ENCODE peak calls at places on chromosomes 1 and 21, in five cellular contexts. One of them, this sample, is unnamed.

GRCh38 chr1:32997381-32997891 is 32.8 kb upstream of the RNF19B start:
- DNase-seq in lower lobe of right lung: no peak
- DNase-seq in cardiac muscle cell: no peak
- DNase-seq in nephron progenitor cell: no peak
- DNase-seq in AG10803: peak; percentile 84
- DNase-seq in this sample: no peak

GRCh38 chr1:213947200-213947775 is 40.5 kb upstream of the PROX1 start:
- DNase-seq in lower lobe of right lung: no peak
- DNase-seq in cardiac muscle cell: no peak
- DNase-seq in nephron progenitor cell: no peak
- DNase-seq in AG10803: no peak
- DNase-seq in this sample: no peak

GRCh38 chr1:156832434-156832833 is 15.8 kb upstream of the SH2D2A start:
- DNase-seq in lower lobe of right lung: no peak
- DNase-seq in cardiac muscle cell: no peak
- DNase-seq in nephron progenitor cell: no peak
- DNase-seq in AG10803: no peak
- DNase-seq in this sample: no peak

GRCh38 chr1:174815036-174815435 is 184.7 kb upstream of the CACYBP start:
- DNase-seq in lower lobe of right lung: no peak
- DNase-seq in cardiac muscle cell: no peak
- DNase-seq in nephron progenitor cell: no peak
- DNase-seq in AG10803: peak; percentile 33
- DNase-seq in this sample: no peak

GRCh38 chr1:114330451-114330983 is 176.8 kb upstream of the SYT6 start:
- DNase-seq in lower lobe of right lung: no peak
- DNase-seq in cardiac muscle cell: no peak
- DNase-seq in nephron progenitor cell: no peak
- DNase-seq in AG10803: no peak
- DNase-seq in this sample: no peak

GRCh38 chr21:41888749-41889376 is 9.7 kb upstream of the PRDM15 start:
- DNase-seq in lower lobe of right lung: no peak
- DNase-seq in cardiac muscle cell: no peak
- DNase-seq in nephron progenitor cell: no peak
- DNase-seq in AG10803: peak; percentile 27
- DNase-seq in this sample: no peak

GRCh38 chr1:25017436-25018109 is 87.5 kb upstream of the RUNX3 start:
- DNase-seq in lower lobe of right lung: no peak
- DNase-seq in cardiac muscle cell: no peak
- DNase-seq in nephron progenitor cell: peak; percentile 45
- DNase-seq in AG10803: peak; percentile 19
- DNase-seq in this sample: no peak

GRCh38 chr1:237239248-237239647 is 197.3 kb downstream of the RYR2 start:
- DNase-seq in lower lobe of right lung: no peak
- DNase-seq in cardiac muscle cell: no peak
- DNase-seq in nephron progenitor cell: no peak
- DNase-seq in AG10803: no peak
- DNase-seq in this sample: no peak

GRCh38 chr1:227174136-227174535 is 144.2 kb downstream of the CDC42BPA start:
- DNase-seq in lower lobe of right lung: no peak
- DNase-seq in cardiac muscle cell: no peak
- DNase-seq in nephron progenitor cell: no peak
- DNase-seq in AG10803: peak; percentile 70
- DNase-seq in this sample: no peak

DNA sequence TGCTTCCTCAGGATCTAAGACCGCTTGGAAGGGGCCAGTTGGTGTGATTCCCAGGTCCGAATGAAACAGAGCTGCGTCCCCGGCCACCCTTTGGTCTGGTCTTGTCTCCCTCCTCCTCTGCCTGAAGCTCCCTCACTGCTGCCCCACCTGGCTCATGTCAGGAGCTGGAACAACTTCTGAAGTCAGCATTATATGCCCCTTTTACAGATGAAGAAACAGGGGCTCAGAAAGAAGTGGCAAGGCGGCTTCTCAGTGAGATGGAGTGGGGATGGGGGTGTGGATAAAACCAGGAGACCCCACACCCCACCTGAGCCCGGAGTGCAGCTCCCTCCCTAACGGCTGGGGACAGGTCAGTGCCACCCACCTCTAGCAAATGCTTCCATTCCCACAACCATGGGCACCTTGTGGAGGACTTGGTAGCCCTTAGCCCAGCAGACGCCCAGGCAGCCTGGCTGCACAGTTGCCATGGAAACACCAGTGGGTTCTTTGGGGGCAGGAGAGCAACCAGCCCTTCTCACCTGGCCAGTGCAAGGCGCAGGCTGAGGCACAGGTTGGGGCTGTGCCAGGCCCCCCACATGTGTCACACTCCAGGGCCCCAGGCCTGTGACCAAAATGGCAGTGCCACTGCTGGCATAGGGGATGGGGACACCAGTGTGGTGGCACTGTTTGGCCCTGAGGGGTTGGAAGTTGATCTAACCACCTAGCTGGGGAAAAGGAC is 31.9 kb upstream of the ECE1 start:
- DNase-seq in lower lobe of right lung: no peak
- DNase-seq in cardiac muscle cell: no peak
- DNase-seq in nephron progenitor cell: no peak
- DNase-seq in AG10803: no peak
- DNase-seq in this sample: no peak
- TF ChIP-seq CTCF in lower lobe of right lung: no peak
- TF ChIP-seq CTCF in cardiac muscle cell: peak; percentile 22
- TF ChIP-seq CTCF in nephron progenitor cell: no peak
- TF ChIP-seq CTCF in AG10803: no peak
- TF ChIP-seq CTCF in this sample: no peak

GRCh38 chr1:68232354-68233148 is at the start of gene WLS:
- DNase-seq in lower lobe of right lung: peak; percentile 83
- DNase-seq in cardiac muscle cell: peak; percentile 92
- DNase-seq in nephron progenitor cell: peak; percentile 86
- DNase-seq in AG10803: peak; percentile 56
- DNase-seq in this sample: peak; percentile 59
- TF ChIP-seq CTCF in lower lobe of right lung: no peak
- TF ChIP-seq CTCF in cardiac muscle cell: peak; percentile 8
- TF ChIP-seq CTCF in nephron progenitor cell: no peak
- TF ChIP-seq CTCF in AG10803: peak; percentile 18
- TF ChIP-seq CTCF in this sample: peak; percentile 33

DNA sequence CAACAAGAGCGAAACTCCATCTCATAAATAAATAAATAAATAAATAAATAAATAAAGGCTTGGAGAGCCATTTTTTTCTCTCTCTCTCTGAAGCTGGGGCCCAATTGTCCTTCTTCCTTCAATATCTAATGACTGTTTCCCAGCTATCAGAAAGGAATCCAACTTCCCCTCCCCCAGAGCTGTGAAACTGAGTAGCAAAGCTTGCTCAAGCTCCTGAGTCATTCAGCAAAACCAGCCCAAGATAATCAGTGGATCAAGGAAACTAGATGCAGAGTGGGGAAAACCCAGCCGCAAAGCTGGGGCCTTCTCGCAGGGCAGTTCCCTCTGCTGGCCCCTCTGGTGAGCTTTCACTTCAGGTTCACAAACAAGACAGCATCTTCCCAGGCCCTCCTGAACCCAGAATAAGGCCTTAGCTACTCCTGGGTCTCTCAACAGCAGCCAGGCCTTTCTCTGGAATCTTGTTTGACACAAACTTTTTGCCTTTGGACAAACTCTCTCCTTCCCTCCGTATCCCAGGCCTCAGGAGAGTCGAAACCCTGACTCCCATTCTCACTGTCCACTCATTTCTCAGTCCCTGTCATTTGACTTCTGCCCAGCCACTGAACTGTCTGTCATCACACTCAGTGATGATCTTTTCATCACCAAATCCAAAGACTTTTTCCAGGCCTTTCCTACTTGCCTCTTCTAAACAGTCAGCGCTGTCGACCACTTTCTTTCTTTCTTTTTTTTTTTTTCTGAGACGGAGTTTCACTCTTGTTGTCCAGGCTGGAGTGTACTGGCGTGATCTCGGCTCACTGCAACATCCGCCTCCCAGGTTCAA is 18.0 kb upstream of the PTP4A2 start:
- DNase-seq in lower lobe of right lung: peak; percentile 86
- DNase-seq in cardiac muscle cell: peak; percentile 69
- DNase-seq in nephron progenitor cell: no peak
- DNase-seq in AG10803: peak; percentile 99
- DNase-seq in this sample: no peak
- TF ChIP-seq CTCF in lower lobe of right lung: peak; percentile 47
- TF ChIP-seq CTCF in cardiac muscle cell: peak; percentile 66
- TF ChIP-seq CTCF in nephron progenitor cell: no peak
- TF ChIP-seq CTCF in AG10803: peak; percentile 67
- TF ChIP-seq CTCF in this sample: peak; percentile 7

GRCh38 chr21:46423546-46424061 is 35.1 kb upstream of the DIP2A start:
- DNase-seq in lower lobe of right lung: no peak
- DNase-seq in cardiac muscle cell: no peak
- DNase-seq in nephron progenitor cell: no peak
- DNase-seq in AG10803: no peak
- DNase-seq in this sample: no peak

GRCh38 chr21:46421756-46422555 is 36.7 kb upstream of the DIP2A start:
- DNase-seq in lower lobe of right lung: no peak
- DNase-seq in cardiac muscle cell: no peak
- DNase-seq in nephron progenitor cell: no peak
- DNase-seq in AG10803: no peak
- DNase-seq in this sample: no peak

GRCh38 chr21:46420241-46421190 is 38.2 kb upstream of the DIP2A start:
- DNase-seq in lower lobe of right lung: peak; percentile 34
- DNase-seq in cardiac muscle cell: no peak
- DNase-seq in nephron progenitor cell: no peak
- DNase-seq in AG10803: no peak
- DNase-seq in this sample: no peak

GRCh38 chr21:46422636-46423241 is 36.0 kb upstream of the DIP2A start:
- DNase-seq in lower lobe of right lung: no peak
- DNase-seq in cardiac muscle cell: no peak
- DNase-seq in nephron progenitor cell: no peak
- DNase-seq in AG10803: no peak
- DNase-seq in this sample: no peak

DNA sequence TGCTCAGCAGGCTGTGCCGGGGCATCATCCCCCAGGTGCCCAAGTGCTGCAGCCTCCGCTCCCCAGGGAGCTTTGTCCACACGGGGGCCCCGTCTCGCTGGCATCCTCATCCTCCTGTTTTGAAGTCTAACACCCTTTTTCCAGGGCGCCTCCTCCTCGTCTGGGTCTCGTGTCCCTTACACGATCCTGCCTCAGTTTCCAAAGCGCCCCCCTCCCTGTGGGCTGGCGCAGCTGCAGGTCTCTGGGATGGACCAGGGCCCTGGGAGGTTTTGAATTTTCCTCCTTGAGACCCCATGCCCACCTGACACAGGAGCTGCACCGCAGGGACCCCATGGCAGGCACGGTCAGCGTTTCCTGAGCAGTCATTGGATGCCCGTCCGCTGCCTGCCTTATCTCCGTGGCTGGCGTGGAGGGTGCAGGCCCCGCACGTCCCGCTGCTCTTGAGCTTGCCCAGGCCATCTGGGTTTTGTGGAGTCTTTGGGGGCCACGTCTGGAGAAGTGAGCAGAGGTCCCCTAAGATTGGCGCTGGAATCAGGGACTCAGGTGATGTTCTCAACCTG is 37.4 kb upstream of the DIP2A start:
- DNase-seq in lower lobe of right lung: peak; percentile 33
- DNase-seq in cardiac muscle cell: no peak
- DNase-seq in nephron progenitor cell: no peak
- DNase-seq in AG10803: no peak
- DNase-seq in this sample: no peak
- TF ChIP-seq CTCF in lower lobe of right lung: no peak
- TF ChIP-seq CTCF in cardiac muscle cell: no peak
- TF ChIP-seq CTCF in nephron progenitor cell: no peak
- TF ChIP-seq CTCF in AG10803: no peak
- TF ChIP-seq CTCF in this sample: no peak

GRCh38 chr1:170967042-170967910 is 31.9 kb downstream of the MROH9 start:
- DNase-seq in lower lobe of right lung: no peak
- DNase-seq in cardiac muscle cell: peak; percentile 63
- DNase-seq in nephron progenitor cell: peak; percentile 5
- DNase-seq in AG10803: peak; percentile 54
- DNase-seq in this sample: no peak

GRCh38 chr1:170964506-170964905 is 29.2 kb downstream of the MROH9 start:
- DNase-seq in lower lobe of right lung: no peak
- DNase-seq in cardiac muscle cell: no peak
- DNase-seq in nephron progenitor cell: no peak
- DNase-seq in AG10803: no peak
- DNase-seq in this sample: no peak

GRCh38 chr1:170970256-170970655 is 34.9 kb downstream of the MROH9 start:
- DNase-seq in lower lobe of right lung: no peak
- DNase-seq in cardiac muscle cell: no peak
- DNase-seq in nephron progenitor cell: no peak
- DNase-seq in AG10803: no peak
- DNase-seq in this sample: no peak
- TF ChIP-seq CTCF in lower lobe of right lung: no peak
- TF ChIP-seq CTCF in cardiac muscle cell: no peak
- TF ChIP-seq CTCF in nephron progenitor cell: no peak
- TF ChIP-seq CTCF in AG10803: no peak
- TF ChIP-seq CTCF in this sample: no peak

GRCh38 chr1:195799016-195799415 is 809.2 kb downstream of the KCNT2 start:
- DNase-seq in lower lobe of right lung: no peak
- DNase-seq in cardiac muscle cell: no peak
- DNase-seq in nephron progenitor cell: no peak
- DNase-seq in AG10803: no peak
- DNase-seq in this sample: no peak

GRCh38 chr1:195806060-195806459 is 802.2 kb downstream of the KCNT2 start:
- DNase-seq in lower lobe of right lung: no peak
- DNase-seq in cardiac muscle cell: no peak
- DNase-seq in nephron progenitor cell: no peak
- DNase-seq in AG10803: no peak
- DNase-seq in this sample: no peak

GRCh38 chr1:195804547-195804946 is 803.7 kb downstream of the KCNT2 start:
- DNase-seq in lower lobe of right lung: no peak
- DNase-seq in cardiac muscle cell: no peak
- DNase-seq in nephron progenitor cell: no peak
- DNase-seq in AG10803: no peak
- DNase-seq in this sample: no peak
- TF ChIP-seq CTCF in lower lobe of right lung: no peak
- TF ChIP-seq CTCF in cardiac muscle cell: no peak
- TF ChIP-seq CTCF in nephron progenitor cell: no peak
- TF ChIP-seq CTCF in AG10803: no peak
- TF ChIP-seq CTCF in this sample: no peak

DNA sequence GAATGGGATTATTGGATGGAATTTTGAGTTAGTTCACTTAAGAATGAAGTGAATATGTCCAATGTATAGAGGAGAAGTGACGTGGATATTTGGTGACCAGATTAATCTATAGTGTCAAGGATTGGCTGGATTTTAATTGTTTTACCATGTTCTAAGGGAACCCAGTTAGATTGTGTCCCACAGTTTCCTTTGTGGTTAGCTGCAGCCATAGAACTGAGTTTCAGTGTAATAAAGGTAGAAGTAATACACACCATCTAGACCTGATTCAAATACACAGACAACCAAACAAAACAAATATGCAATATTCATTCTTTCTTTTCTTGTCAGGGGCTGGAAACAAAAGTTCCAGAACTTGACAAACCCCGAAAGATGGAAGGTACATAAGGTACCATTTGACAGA is 88.0 kb upstream of the RGS18 start:
- DNase-seq in lower lobe of right lung: no peak
- DNase-seq in cardiac muscle cell: no peak
- DNase-seq in nephron progenitor cell: no peak
- DNase-seq in AG10803: no peak
- DNase-seq in this sample: no peak
- TF ChIP-seq CTCF in lower lobe of right lung: no peak
- TF ChIP-seq CTCF in cardiac muscle cell: no peak
- TF ChIP-seq CTCF in nephron progenitor cell: no peak
- TF ChIP-seq CTCF in AG10803: no peak
- TF ChIP-seq CTCF in this sample: no peak